ENCODE peak calls at places on chromosome 15, in ten cellular contexts. K is AG08395; D is stimulated activated CD4-positive, alpha-beta T cell treated with anti-CD3 and anti-CD28 coated beads, Interleukin-2, amount 100 ng/mL, for 48 hours; V is smooth muscle cell of the brain vasculature; R is HEK293T; L is NCI-H1417; Z is NCI-H82; B is globus pallidus; J is NCI-H1092 treated with DMSO at 0.1 percent for 48 hours; U is GM03348. H is an unnamed sample.

GRCh38 chr15:79193157-79193948 is 89.2 kb upstream of the ANKRD34C start:
- DNase-seq in K (no peak), D (no peak), V (no peak), R (no peak), L (peak; percentile 46), Z (peak; percentile 69), B (no peak), J (no peak), U (no peak), H (no peak)

GRCh38 chr15:51750942-51751686 is at the start of gene TMOD2:
- DNase-seq in K (peak; percentile 52), D (peak; percentile 37), V (no peak), R (peak; percentile 59), L (peak; percentile 73), Z (peak; percentile 57), B (peak; percentile 54), J (peak; percentile 14), U (peak; percentile 83), H (no peak)

GRCh38 chr15:41996921-41997592 is 23.8 kb downstream of the PLA2G4E start:
- DNase-seq in K (no peak), D (no peak), V (no peak), R (no peak), L (no peak), Z (no peak), B (no peak), J (no peak), U (no peak), H (no peak)

GRCh38 chr15:57373882-57374276 is 2.4 kb upstream of the CGNL1 start:
- DNase-seq in K (no peak), D (no peak), V (no peak), R (no peak), L (no peak), Z (no peak), B (no peak), J (no peak), U (no peak), H (no peak)

GRCh38 chr15:65757256-65757655 is 34.8 kb downstream of the DENND4A start:
- DNase-seq in K (no peak), D (no peak), V (no peak), R (no peak), L (no peak), Z (peak; percentile 69), B (no peak), J (no peak), U (no peak), H (no peak)

GRCh38 chr15:55708720-55709119 is 34.2 kb downstream of the PRTG start:
- DNase-seq in K (no peak), D (no peak), V (no peak), R (no peak), L (no peak), Z (peak; percentile 70), B (no peak), J (no peak), U (no peak), H (no peak)

GRCh38 chr15:40266828-40267304 is 16.0 kb downstream of the ANKRD63 start:
- DNase-seq in K (peak; percentile 96), D (no peak), V (peak; percentile 76), R (no peak), L (no peak), Z (no peak), B (no peak), J (no peak), U (peak; percentile 96), H (no peak)

GRCh38 chr15:59892995-59893394 is 111.1 kb upstream of the FOXB1 start:
- DNase-seq in K (peak; percentile 14), D (no peak), V (no peak), R (peak; percentile 20), L (no peak), Z (no peak), B (no peak), J (no peak), U (peak; percentile 24), H (no peak)

GRCh38 chr15:31852933-31853332 is 177.4 kb upstream of the CHRNA7 start:
- DNase-seq in K (no peak), D (no peak), V (no peak), R (no peak), L (no peak), Z (no peak), B (peak; percentile 88), J (no peak), U (no peak), H (no peak)

GRCh38 chr15:81948751-81949150 is 97.1 kb downstream of the MEX3B start:
- DNase-seq in K (no peak), D (no peak), V (no peak), R (no peak), L (no peak), Z (no peak), B (no peak), J (no peak), U (no peak), H (no peak)

GRCh38 chr15:51775967-51776816 is 24.8 kb downstream of the TMOD2 start:
- DNase-seq in K (peak; percentile 69), D (peak; percentile 35), V (no peak), R (peak; percentile 49), L (peak; percentile 43), Z (peak; percentile 80), B (peak; percentile 65), J (peak; percentile 28), U (peak; percentile 50), H (peak; percentile 73)

GRCh38 chr15:94015324-94015723 is 216.0 kb upstream of the MCTP2 start:
- DNase-seq in K (no peak), D (no peak), V (no peak), R (no peak), L (no peak), Z (no peak), B (no peak), J (no peak), U (no peak), H (no peak)

H was measured in iPS DF 6.9.